ENCODE peak calls at places on chromosomes 3 and 15, in five cellular contexts. G is heart left ventricle, N is transverse colon, U is tibial nerve, Z is endothelial cell of umbilical vein. W is an unnamed sample.

GRCh38 chr15:39594764-39595620 is 14.1 kb downstream of the THBS1 start:
- DNase-seq in Z (peak), N (no peak), G (no peak), U (no peak), W (no peak)

GRCh38 chr15:53978248-53978906 is at the start of gene UNC13C:
- DNase-seq in Z (no peak), N (peak), U (no peak), G (no peak), W (no peak)

GRCh38 chr3:127171721-127172120 is 21.2 kb upstream of the PRR23E start:
- DNase-seq in U (no peak), N (no peak), G (no peak), Z (no peak), W (no peak)

GRCh38 chr15:75801859-75802593 is 41.2 kb upstream of the UBE2Q2 start:
- DNase-seq in G (peak), U (peak), N (peak), Z (peak), W (peak)

GRCh38 chr3:157351981-157352380 is 84.7 kb upstream of the PTX3 start:
- DNase-seq in Z (no peak), G (no peak), U (no peak), N (no peak), W (no peak)

GRCh38 chr3:48881006-48881405 is 17.7 kb downstream of the SLC25A20 start:
- DNase-seq in Z (no peak), G (peak), N (no peak), U (no peak), W (no peak)

GRCh38 chr3:57158813-57159678 is 6.1 kb downstream of the IL17RD start:
- DNase-seq in Z (peak), N (no peak), G (no peak), U (no peak), W (no peak)

GRCh38 chr15:22948056-22948455 is 32.1 kb downstream of the CYFIP1 start:
- DNase-seq in N (no peak), U (no peak), G (no peak), Z (no peak), W (no peak)

GRCh38 chr3:192929755-192930491 is 12.3 kb upstream of the MB21D2 start:
- DNase-seq in U (no peak), Z (no peak), G (no peak), N (no peak), W (no peak)

GRCh38 chr3:33717616-33717865 is 513 bp downstream of the CLASP2 start:
- DNase-seq in G (peak), U (no peak), N (peak), Z (no peak), W (peak)

GRCh38 chr15:89647191-89647851 is 7.9 kb downstream of the KIF7 start:
- DNase-seq in U (peak), Z (peak), G (peak), N (peak), W (peak)

GRCh38 chr3:125683067-125683844 is 88.0 kb upstream of the OSBPL11 start:
- DNase-seq in G (peak), Z (no peak), N (peak), U (no peak), W (peak)

GRCh38 chr3:11465744-11466611 is 177.7 kb downstream of the VGLL4 start:
- DNase-seq in U (no peak), Z (no peak), G (peak), N (no peak), W (peak)

GRCh38 chr3:125443923-125444322 is 68.8 kb upstream of the ZNF148 start:
- DNase-seq in G (no peak), N (no peak), Z (no peak), U (no peak), W (no peak)

GRCh38 chr3:44337253-44337652 is 1.3 kb upstream of the TCAIM start:
- DNase-seq in Z (no peak), N (no peak), U (no peak), G (no peak), W (no peak)

GRCh38 chr3:169493512-169494141 is 169.9 kb downstream of the MECOM start:
- DNase-seq in Z (no peak), N (no peak), U (no peak), G (no peak), W (no peak)

GRCh38 chr15:59501531-59502113 is 63.6 kb downstream of the FAM81A start:
- DNase-seq in Z (peak), G (no peak), N (peak), U (no peak), W (no peak)

GRCh38 chr15:78859971-78860733 is 12.5 kb upstream of the MORF4L1 start:
- DNase-seq in Z (peak), G (peak), N (peak), U (no peak), W (peak)

GRCh38 chr3:182294256-182294655 is 499.0 kb upstream of the ATP11B start:
- DNase-seq in N (no peak), U (no peak), G (no peak), Z (no peak), W (no peak)

GRCh38 chr3:75224419-75224818 is 439.7 kb upstream of the FRG2C start:
- DNase-seq in N (no peak), U (no peak), Z (no peak), G (no peak), W (no peak)

GRCh38 chr3:111590096-111590491 is 5.1 kb downstream of the ZBED2 start:
- DNase-seq in Z (no peak), U (no peak), G (no peak), N (no peak), W (no peak)

GRCh38 chr3:177057768-177058167 is 139.5 kb downstream of the TBL1XR1 start:
- DNase-seq in Z (no peak), U (no peak), G (no peak), N (no peak), W (no peak)

GRCh38 chr15:40894689-40895308 is 549 bp downstream of the VPS18 start:
- DNase-seq in U (no peak), Z (peak), G (no peak), N (peak), W (peak)

GRCh38 chr3:109047366-109047765 is 70.6 kb downstream of the MORC1 start:
- DNase-seq in U (no peak), Z (no peak), G (no peak), N (no peak), W (no peak)

GRCh38 chr15:70160267-70160666 is 62.5 kb upstream of the TLE3 start:
- DNase-seq in N (no peak), G (no peak), Z (peak), U (no peak), W (no peak)

GRCh38 chr15:67091073-67091965 is 25.9 kb downstream of the SMAD3 start:
- DNase-seq in G (peak), N (peak), Z (peak), U (no peak), W (peak)

GRCh38 chr3:123423026-123423425 is 25.9 kb downstream of the ADCY5 start:
- DNase-seq in N (peak), G (peak), U (no peak), Z (no peak), W (no peak)

GRCh38 chr15:25186906-25187645 is 232.3 kb downstream of the SNRPN start:
- DNase-seq in N (no peak), U (no peak), G (peak), Z (no peak), W (no peak)

GRCh38 chr15:90982135-90982534 is 12.2 kb downstream of the PRC1 start:
- DNase-seq in G (no peak), Z (no peak), U (no peak), N (no peak), W (no peak)

GRCh38 chr3:78969483-78969882 is 798.3 kb downstream of the ROBO1 start:
- DNase-seq in U (no peak), G (peak), Z (no peak), N (no peak), W (no peak)

GRCh38 chr15:58065011-58065444 is 483 bp downstream of the ALDH1A2 start:
- DNase-seq in N (peak), U (no peak), G (peak), Z (peak), W (peak)

GRCh38 chr15:99424978-99425665 is 140.7 kb upstream of the MEF2A start:
- DNase-seq in U (no peak), N (no peak), Z (peak), G (peak), W (peak)

GRCh38 chr15:57427367-57427821 is 51.1 kb downstream of the CGNL1 start:
- DNase-seq in N (peak), U (peak), G (peak), Z (no peak), W (no peak)

GRCh38 chr15:43881944-43882343 is 55.1 kb downstream of the WDR76 start:
- DNase-seq in U (no peak), G (no peak), Z (peak), N (no peak), W (no peak)

GRCh38 chr3:45642731-45643152 is 46.5 kb upstream of the SACM1L start:
- DNase-seq in G (peak), Z (peak), U (no peak), N (no peak), W (no peak)

GRCh38 chr3:183907911-183908331 is 23.2 kb upstream of the PARL start:
- DNase-seq in G (no peak), Z (no peak), N (no peak), U (no peak), W (no peak)

GRCh38 chr3:13332158-13332557 is 88.0 kb downstream of the NUP210 start:
- DNase-seq in Z (no peak), U (no peak), N (peak), G (no peak), W (no peak)
- TF ChIP-seq POLR2A in Z (no peak), U (no peak), N (no peak), G (no peak), W (no peak)

GRCh38 chr15:61243984-61244593 is 15.0 kb upstream of the RORA start:
- DNase-seq in U (no peak), N (no peak), Z (no peak), G (no peak), W (no peak)
- H3K4me3 ChIP-seq in U (no peak), N (no peak), Z (no peak), G (no peak), W (no peak)

GRCh38 chr3:141779667-141780066 is 16.5 kb downstream of the GRK7 start:
- DNase-seq in Z (no peak), N (no peak), G (no peak), U (no peak), W (no peak)

GRCh38 chr3:141783632-141784031 is 20.4 kb downstream of the GRK7 start:
- DNase-seq in Z (no peak), G (no peak), N (no peak), U (no peak), W (no peak)

GRCh38 chr3:141777957-141778813 is 15.0 kb downstream of the GRK7 start:
- DNase-seq in N (no peak), G (no peak), U (no peak), Z (no peak), W (no peak)

GRCh38 chr3:141784096-141784495 is 20.9 kb downstream of the GRK7 start:
- DNase-seq in Z (no peak), G (no peak), N (no peak), U (no peak), W (no peak)

GRCh38 chr3:141782386-141782932 is 19.3 kb downstream of the GRK7 start:
- DNase-seq in U (no peak), G (no peak), N (no peak), Z (peak), W (no peak)
- TF ChIP-seq CTCF in U (no peak), G (no peak), N (peak), Z (no peak), W (no peak)

GRCh38 chr15:82680200-82681102 is 29.2 kb downstream of the AP3B2 start:
- DNase-seq in G (no peak), N (peak), U (no peak), Z (no peak), W (no peak)
- TF ChIP-seq POLR2A in G (no peak), N (peak), U (no peak), Z (no peak), W (peak)

GRCh38 chr15:85394552-85395333 is 14.3 kb downstream of the AKAP13 start:
- DNase-seq in U (no peak), Z (peak), N (no peak), G (no peak), W (no peak)
- H3K4me3 ChIP-seq in U (no peak), Z (peak), N (no peak), G (no peak), W (no peak)

GRCh38 chr3:129482721-129483120 is 42.7 kb downstream of the IFT122 start:
- DNase-seq in G (no peak), U (no peak), Z (no peak), N (no peak), W (no peak)
- TF ChIP-seq CTCF in G (no peak), U (no peak), Z (no peak), N (no peak), W (no peak)

GRCh38 chr3:13281657-13282527 is 138.2 kb downstream of the NUP210 start:
- DNase-seq in N (peak), G (peak), U (no peak), Z (no peak), W (no peak)
- TF ChIP-seq POLR2A in N (peak), G (no peak), U (no peak), Z (no peak), W (no peak)

GRCh38 chr3:65948833-65949573 is 89.7 kb downstream of the MAGI1 start:
- DNase-seq in N (no peak), Z (peak), U (no peak), G (no peak), W (no peak)
- H3K4me3 ChIP-seq in N (no peak), Z (peak), U (no peak), G (no peak), W (no peak)

W was measured in uterus.